ENCODE peak calls at places on chromosome 7, in five cellular contexts. S, F, R, B and A are unnamed samples.

GRCh38 chr7:54964136-54964535 is 54.7 kb upstream of the EGFR start:
- DNase-seq in B (no peak), F (no peak), S (no peak), R (no peak), A (no peak)

GRCh38 chr7:115271332-115272235 is 349.7 kb downstream of the MDFIC start:
- DNase-seq in B (no peak), R (no peak), S (peak), F (no peak), A (no peak)

GRCh38 chr7:27174077-27175004 is at the start of gene HOXA10:
- DNase-seq in B (peak), R (no peak), F (peak), S (no peak), A (peak)

GRCh38 chr7:48114589-48114988 is 25.5 kb downstream of the UPP1 start:
- DNase-seq in S (no peak), R (no peak), B (no peak), F (no peak), A (no peak)

GRCh38 chr7:80661729-80662128 is 23.3 kb downstream of the CD36 start:
- DNase-seq in S (no peak), B (no peak), R (no peak), F (no peak), A (no peak)

GRCh38 chr7:142885311-142886230 is at the start of gene TRPV6:
- DNase-seq in B (peak), R (no peak), F (no peak), S (no peak), A (no peak)

GRCh38 chr7:47496666-47497065 is 85.2 kb downstream of the TNS3 start:
- DNase-seq in B (no peak), S (no peak), F (no peak), R (no peak), A (no peak)

GRCh38 chr7:22549667-22550513 is 49.9 kb upstream of the STEAP1B start:
- DNase-seq in F (no peak), R (peak), B (peak), S (no peak), A (peak)

GRCh38 chr7:112112822-112113255 is 93.4 kb downstream of the DOCK4 start:
- DNase-seq in R (no peak), B (no peak), S (no peak), F (no peak), A (no peak)

GRCh38 chr7:128121731-128122576 is 90.7 kb upstream of the LRRC4 start:
- DNase-seq in R (no peak), F (no peak), S (no peak), B (no peak), A (no peak)

GRCh38 chr7:108102913-108103312 is 27.2 kb downstream of the LAMB4 start:
- DNase-seq in B (no peak), F (no peak), S (no peak), R (no peak), A (no peak)

GRCh38 chr7:2621948-2622640 is 9.7 kb upstream of the TTYH3 start:
- DNase-seq in B (no peak), F (no peak), S (no peak), R (no peak), A (no peak)

GRCh38 chr7:19619122-19619521 is 89.7 kb downstream of the POLR1F start:
- DNase-seq in F (no peak), B (no peak), S (peak), R (no peak), A (no peak)

GRCh38 chr7:108270385-108270784 is 140.2 kb upstream of the LAMB4 start:
- DNase-seq in R (no peak), S (no peak), B (no peak), F (no peak), A (no peak)

GRCh38 chr7:40873248-40873647 is 738.4 kb downstream of the SUGCT start:
- DNase-seq in F (no peak), B (no peak), S (no peak), R (no peak), A (no peak)

GRCh38 chr7:1474736-1475135 is 15.5 kb upstream of the MICALL2 start:
- DNase-seq in B (no peak), S (peak), R (no peak), F (no peak), A (no peak)

GRCh38 chr7:22607180-22607579 is 107.2 kb upstream of the STEAP1B start:
- DNase-seq in R (no peak), F (no peak), S (no peak), B (no peak), A (no peak)

GRCh38 chr7:22116451-22117027 is 170.8 kb upstream of the CDCA7L start:
- DNase-seq in S (no peak), B (no peak), R (no peak), F (peak), A (no peak)

GRCh38 chr7:123533929-123534382 is 439 bp downstream of the IQUB start:
- DNase-seq in B (no peak), S (no peak), F (no peak), R (no peak), A (no peak)

GRCh38 chr7:70143089-70144044 is 545.1 kb downstream of the AUTS2 start:
- DNase-seq in B (no peak), R (no peak), F (no peak), S (peak), A (no peak)

GRCh38 chr7:14321947-14322346 is 332.5 kb upstream of the ETV1 start:
- DNase-seq in R (no peak), F (no peak), B (no peak), S (no peak), A (no peak)

GRCh38 chr7:142303650-142304049 is 45.8 kb upstream of the PRSS58 start:
- DNase-seq in R (no peak), S (peak), B (no peak), F (no peak), A (peak)

GRCh38 chr7:107697246-107698044 is 36.8 kb downstream of the SLC26A4 start:
- DNase-seq in S (no peak), R (no peak), F (no peak), B (no peak), A (no peak)

GRCh38 chr7:155187061-155187785 is 110.5 kb upstream of the INSIG1 start:
- DNase-seq in R (no peak), S (no peak), F (peak), B (peak), A (no peak)

GRCh38 chr7:136677456-136678365 is 190.7 kb upstream of the CHRM2 start:
- DNase-seq in F (no peak), B (no peak), S (peak), R (no peak), A (no peak)

GRCh38 chr7:129501760-129502707 is at the start of gene SMKR1:
- DNase-seq in B (peak), S (peak), R (peak), F (peak), A (peak)

GRCh38 chr7:152853236-152853635 is 93.7 kb downstream of the ACTR3B start:
- DNase-seq in B (no peak), S (no peak), F (no peak), R (no peak), A (no peak)

GRCh38 chr7:141369422-141369821 is 181.8 kb upstream of the AGK start:
- DNase-seq in F (no peak), R (no peak), B (no peak), S (no peak), A (no peak)

GRCh38 chr7:16594061-16594460 is 51.5 kb downstream of the ANKMY2 start:
- DNase-seq in B (no peak), F (no peak), S (no peak), R (no peak), A (no peak)

GRCh38 chr7:20159226-20159747 is 57.9 kb downstream of the MACC1 start:
- DNase-seq in R (no peak), S (no peak), F (no peak), B (no peak), A (no peak)

GRCh38 chr7:143452495-143452894 is 9.2 kb downstream of the TAS2R60 start:
- DNase-seq in B (no peak), S (no peak), R (no peak), F (no peak), A (no peak)

GRCh38 chr7:2978403-2978802 is 65.3 kb downstream of the CARD11 start:
- DNase-seq in S (no peak), F (peak), R (peak), B (no peak), A (no peak)